ENCODE peak calls at places on chromosome 3, in seven cellular contexts. One of them, this sample, is unnamed.

GRCh38 chr3:172517859-172518466 is 5.3 kb downstream of the TNFSF10 start:
- DNase-seq in left colon: no peak
- DNase-seq in EL: no peak
- DNase-seq in stimulated activated CD8-positive, alpha-beta memory T cell treated with anti-CD3 and anti-CD28 coated beads, Interleukin-7, amount 100 ng/mL, for 1 hour: no peak
- DNase-seq in stomach: no peak
- DNase-seq in T-helper 1 cell: no peak
- DNase-seq in RCC 7860: no peak
- DNase-seq in this sample: no peak

GRCh38 chr3:108006901-108007331 is 83.9 kb downstream of the CD47 start:
- DNase-seq in EL: no peak
- DNase-seq in stimulated activated CD8-positive, alpha-beta memory T cell treated with anti-CD3 and anti-CD28 coated beads, Interleukin-7, amount 100 ng/mL, for 1 hour: no peak
- DNase-seq in RCC 7860: no peak
- DNase-seq in left colon: no peak
- DNase-seq in T-helper 1 cell: no peak
- DNase-seq in stomach: no peak
- DNase-seq in this sample: no peak

GRCh38 chr3:61627768-61628185 is 66.4 kb downstream of the PTPRG start:
- DNase-seq in RCC 7860: peak
- DNase-seq in left colon: no peak
- DNase-seq in T-helper 1 cell: no peak
- DNase-seq in stomach: no peak
- DNase-seq in EL: peak
- DNase-seq in stimulated activated CD8-positive, alpha-beta memory T cell treated with anti-CD3 and anti-CD28 coated beads, Interleukin-7, amount 100 ng/mL, for 1 hour: no peak
- DNase-seq in this sample: peak

GRCh38 chr3:159263750-159264561 is 462.1 kb downstream of the MFSD1 start:
- DNase-seq in EL: peak
- DNase-seq in RCC 7860: peak
- DNase-seq in T-helper 1 cell: no peak
- DNase-seq in stimulated activated CD8-positive, alpha-beta memory T cell treated with anti-CD3 and anti-CD28 coated beads, Interleukin-7, amount 100 ng/mL, for 1 hour: no peak
- DNase-seq in left colon: no peak
- DNase-seq in stomach: no peak
- DNase-seq in this sample: peak

GRCh38 chr3:119649764-119650163 is 10.6 kb downstream of the POPDC2 start:
- DNase-seq in stimulated activated CD8-positive, alpha-beta memory T cell treated with anti-CD3 and anti-CD28 coated beads, Interleukin-7, amount 100 ng/mL, for 1 hour: no peak
- DNase-seq in stomach: no peak
- DNase-seq in EL: no peak
- DNase-seq in RCC 7860: no peak
- DNase-seq in T-helper 1 cell: no peak
- DNase-seq in left colon: no peak
- DNase-seq in this sample: no peak

GRCh38 chr3:194337965-194338753 is 13.0 kb downstream of the CPN2 start:
- DNase-seq in EL: no peak
- DNase-seq in left colon: no peak
- DNase-seq in T-helper 1 cell: no peak
- DNase-seq in stimulated activated CD8-positive, alpha-beta memory T cell treated with anti-CD3 and anti-CD28 coated beads, Interleukin-7, amount 100 ng/mL, for 1 hour: no peak
- DNase-seq in stomach: no peak
- DNase-seq in RCC 7860: no peak
- DNase-seq in this sample: no peak

GRCh38 chr3:126022741-126023359 is 53.9 kb downstream of the ROPN1B start:
- DNase-seq in left colon: no peak
- DNase-seq in stomach: no peak
- DNase-seq in T-helper 1 cell: no peak
- DNase-seq in EL: no peak
- DNase-seq in RCC 7860: no peak
- DNase-seq in stimulated activated CD8-positive, alpha-beta memory T cell treated with anti-CD3 and anti-CD28 coated beads, Interleukin-7, amount 100 ng/mL, for 1 hour: no peak
- DNase-seq in this sample: no peak

GRCh38 chr3:155424041-155424605 is 130.6 kb upstream of the STRIT1 start:
- DNase-seq in stimulated activated CD8-positive, alpha-beta memory T cell treated with anti-CD3 and anti-CD28 coated beads, Interleukin-7, amount 100 ng/mL, for 1 hour: no peak
- DNase-seq in RCC 7860: no peak
- DNase-seq in stomach: no peak
- DNase-seq in T-helper 1 cell: no peak
- DNase-seq in EL: no peak
- DNase-seq in left colon: no peak
- DNase-seq in this sample: no peak

GRCh38 chr3:105791919-105792786 is 76.7 kb downstream of the CBLB start:
- DNase-seq in stomach: peak
- DNase-seq in EL: peak
- DNase-seq in T-helper 1 cell: no peak
- DNase-seq in left colon: peak
- DNase-seq in RCC 7860: no peak
- DNase-seq in stimulated activated CD8-positive, alpha-beta memory T cell treated with anti-CD3 and anti-CD28 coated beads, Interleukin-7, amount 100 ng/mL, for 1 hour: no peak
- DNase-seq in this sample: peak

GRCh38 chr3:45054196-45054857 is 28.2 kb downstream of the CLEC3B start:
- DNase-seq in EL: peak
- DNase-seq in T-helper 1 cell: no peak
- DNase-seq in stimulated activated CD8-positive, alpha-beta memory T cell treated with anti-CD3 and anti-CD28 coated beads, Interleukin-7, amount 100 ng/mL, for 1 hour: no peak
- DNase-seq in stomach: no peak
- DNase-seq in left colon: no peak
- DNase-seq in RCC 7860: no peak
- DNase-seq in this sample: no peak

GRCh38 chr3:160103397-160103796 is 114.8 kb downstream of the IL12A start:
- DNase-seq in RCC 7860: no peak
- DNase-seq in T-helper 1 cell: no peak
- DNase-seq in stimulated activated CD8-positive, alpha-beta memory T cell treated with anti-CD3 and anti-CD28 coated beads, Interleukin-7, amount 100 ng/mL, for 1 hour: no peak
- DNase-seq in left colon: no peak
- DNase-seq in EL: no peak
- DNase-seq in stomach: no peak
- DNase-seq in this sample: no peak

GRCh38 chr3:4394048-4394447 is 73.0 kb downstream of the SUMF1 start:
- DNase-seq in T-helper 1 cell: no peak
- DNase-seq in stomach: no peak
- DNase-seq in EL: peak
- DNase-seq in left colon: no peak
- DNase-seq in stimulated activated CD8-positive, alpha-beta memory T cell treated with anti-CD3 and anti-CD28 coated beads, Interleukin-7, amount 100 ng/mL, for 1 hour: no peak
- DNase-seq in RCC 7860: no peak
- DNase-seq in this sample: no peak

GRCh38 chr3:30747771-30748281 is 141.4 kb downstream of the TGFBR2 start:
- DNase-seq in T-helper 1 cell: no peak
- DNase-seq in stimulated activated CD8-positive, alpha-beta memory T cell treated with anti-CD3 and anti-CD28 coated beads, Interleukin-7, amount 100 ng/mL, for 1 hour: no peak
- DNase-seq in EL: peak
- DNase-seq in RCC 7860: peak
- DNase-seq in left colon: no peak
- DNase-seq in stomach: no peak
- DNase-seq in this sample: no peak

GRCh38 chr3:149180057-149180573 is 41.5 kb downstream of the CP start:
- DNase-seq in RCC 7860: peak
- DNase-seq in EL: peak
- DNase-seq in T-helper 1 cell: no peak
- DNase-seq in stomach: peak
- DNase-seq in stimulated activated CD8-positive, alpha-beta memory T cell treated with anti-CD3 and anti-CD28 coated beads, Interleukin-7, amount 100 ng/mL, for 1 hour: no peak
- DNase-seq in left colon: peak
- DNase-seq in this sample: peak

GRCh38 chr3:170714151-170714550 is 128.3 kb upstream of the SLC7A14 start:
- DNase-seq in stimulated activated CD8-positive, alpha-beta memory T cell treated with anti-CD3 and anti-CD28 coated beads, Interleukin-7, amount 100 ng/mL, for 1 hour: no peak
- DNase-seq in left colon: no peak
- DNase-seq in RCC 7860: peak
- DNase-seq in stomach: no peak
- DNase-seq in T-helper 1 cell: no peak
- DNase-seq in EL: peak
- DNase-seq in this sample: no peak

GRCh38 chr3:179663093-179663492 is 10.3 kb downstream of the USP13 start:
- DNase-seq in left colon: no peak
- DNase-seq in EL: no peak
- DNase-seq in T-helper 1 cell: no peak
- DNase-seq in RCC 7860: no peak
- DNase-seq in stomach: no peak
- DNase-seq in stimulated activated CD8-positive, alpha-beta memory T cell treated with anti-CD3 and anti-CD28 coated beads, Interleukin-7, amount 100 ng/mL, for 1 hour: no peak
- DNase-seq in this sample: no peak